ENCODE peak calls at places on chromosome 3, in eight cellular contexts. One of them, this sample, is unnamed.

GRCh38 chr3:127738192-127738840 is 65.6 kb downstream of the ABTB1 start:
- DNase-seq in NCI-H345: no peak
- DNase-seq in cardiac fibroblast: peak
- DNase-seq in NCI-H1436: no peak
- DNase-seq in foreskin keratinocyte: no peak
- DNase-seq in left colon: peak
- DNase-seq in GM03348: peak
- DNase-seq in OCI-LY7: no peak
- DNase-seq in this sample: peak

GRCh38 chr3:172659246-172660002 is 51.4 kb downstream of the NCEH1 start:
- DNase-seq in NCI-H345: no peak
- DNase-seq in cardiac fibroblast: no peak
- DNase-seq in NCI-H1436: no peak
- DNase-seq in foreskin keratinocyte: no peak
- DNase-seq in left colon: no peak
- DNase-seq in GM03348: no peak
- DNase-seq in OCI-LY7: no peak
- DNase-seq in this sample: no peak

GRCh38 chr3:148309390-148310035 is 388.2 kb upstream of the AGTR1 start:
- DNase-seq in NCI-H345: peak
- DNase-seq in cardiac fibroblast: peak
- DNase-seq in NCI-H1436: no peak
- DNase-seq in foreskin keratinocyte: no peak
- DNase-seq in left colon: no peak
- DNase-seq in GM03348: peak
- DNase-seq in OCI-LY7: peak
- DNase-seq in this sample: peak

GRCh38 chr3:12974316-12974715 is 98.9 kb downstream of the IQSEC1 start:
- DNase-seq in NCI-H345: no peak
- DNase-seq in cardiac fibroblast: peak
- DNase-seq in NCI-H1436: no peak
- DNase-seq in foreskin keratinocyte: no peak
- DNase-seq in left colon: no peak
- DNase-seq in GM03348: no peak
- DNase-seq in OCI-LY7: no peak
- DNase-seq in this sample: no peak

GRCh38 chr3:124117486-124117885 is 125.6 kb upstream of the ROPN1 start:
- DNase-seq in NCI-H345: no peak
- DNase-seq in cardiac fibroblast: peak
- DNase-seq in NCI-H1436: no peak
- DNase-seq in foreskin keratinocyte: no peak
- DNase-seq in left colon: no peak
- DNase-seq in GM03348: peak
- DNase-seq in OCI-LY7: no peak
- DNase-seq in this sample: peak

GRCh38 chr3:183895296-183895695 is 10.6 kb upstream of the PARL start:
- DNase-seq in NCI-H345: peak
- DNase-seq in cardiac fibroblast: peak
- DNase-seq in NCI-H1436: peak
- DNase-seq in foreskin keratinocyte: no peak
- DNase-seq in left colon: no peak
- DNase-seq in GM03348: peak
- DNase-seq in OCI-LY7: peak
- DNase-seq in this sample: peak

GRCh38 chr3:152258448-152259302 is 10.1 kb upstream of the MBNL1 start:
- DNase-seq in NCI-H345: no peak
- DNase-seq in cardiac fibroblast: peak
- DNase-seq in NCI-H1436: no peak
- DNase-seq in foreskin keratinocyte: peak
- DNase-seq in left colon: peak
- DNase-seq in GM03348: peak
- DNase-seq in OCI-LY7: no peak
- DNase-seq in this sample: peak

GRCh38 chr3:10926831-10927521 is 65.6 kb upstream of the SLC6A1 start:
- DNase-seq in NCI-H345: no peak
- DNase-seq in cardiac fibroblast: peak
- DNase-seq in NCI-H1436: no peak
- DNase-seq in foreskin keratinocyte: no peak
- DNase-seq in left colon: no peak
- DNase-seq in GM03348: peak
- DNase-seq in OCI-LY7: no peak
- DNase-seq in this sample: no peak